ENCODE peak calls at places on chromosomes 4 and X, in five cellular contexts. J is ACHN, B is psoas muscle, C is hippocampal formation, O is kidney epithelial cell. P is an unnamed sample.

GRCh38 chrX:107628662-107629532 is 587 bp downstream of the PRPS1 start:
- DNase-seq in B (peak; percentile 60), O (no peak), C (peak; percentile 41), J (peak; percentile 47), P (peak; percentile 19)

GRCh38 chr4:74378573-74378972 is 13.6 kb downstream of the EREG start:
- DNase-seq in B (no peak), C (no peak), J (no peak), O (no peak), P (no peak)

GRCh38 chr4:180394730-180395129 is 1848.5 kb upstream of the TENM3 start:
- DNase-seq in J (no peak), O (no peak), B (no peak), C (no peak), P (no peak)

GRCh38 chrX:155888139-155888538 is 7.0 kb downstream of the VAMP7 start:
- DNase-seq in C (no peak), B (no peak), O (peak; percentile 65), J (peak; percentile 81), P (no peak)

GRCh38 chr4:153577053-153577452 is 107.0 kb upstream of the TLR2 start:
- DNase-seq in J (no peak), B (no peak), O (no peak), C (no peak), P (no peak)

GRCh38 chr4:168587326-168588125 is 90.7 kb downstream of the PALLD start:
- DNase-seq in B (peak; percentile 63), O (peak; percentile 62), C (no peak), J (peak; percentile 61), P (peak; percentile 31)

GRCh38 chr4:173529505-173530325 is at the start of gene HAND2:
- DNase-seq in O (no peak), C (no peak), B (peak; percentile 48), J (no peak), P (peak; percentile 91)

GRCh38 chr4:95170176-95170575 is 378.6 kb downstream of the UNC5C start:
- DNase-seq in B (no peak), J (no peak), C (peak; percentile 62), O (no peak), P (no peak)

GRCh38 chr4:86595426-86595805 is 1.3 kb downstream of the PTPN13 start:
- DNase-seq in C (peak; percentile 81), J (peak; percentile 33), O (no peak), B (no peak), P (no peak)

GRCh38 chrX:138877746-138878145 is 166.2 kb upstream of the FGF13 start:
- DNase-seq in B (no peak), J (no peak), O (no peak), C (no peak), P (no peak)

GRCh38 chr4:183081116-183081469 is 18.0 kb upstream of the WWC2 start:
- DNase-seq in O (no peak), J (no peak), C (no peak), B (no peak), P (no peak)

GRCh38 chr4:106767991-106768390 is 268.1 kb downstream of the DKK2 start:
- DNase-seq in C (no peak), B (no peak), O (no peak), J (no peak), P (no peak)

GRCh38 chrX:18252644-18253359 is 32.1 kb upstream of the BEND2 start:
- DNase-seq in J (no peak), O (no peak), C (no peak), B (no peak), P (no peak)

GRCh38 chr4:145719752-145720624 is 40.0 kb downstream of the C4orf51 start:
- DNase-seq in B (no peak), O (no peak), J (no peak), C (no peak), P (no peak)

GRCh38 chr4:98657531-98658286 is 702 bp downstream of the TSPAN5 start:
- DNase-seq in C (peak; percentile 59), O (no peak), J (peak; percentile 78), B (peak; percentile 32), P (peak; percentile 33)

GRCh38 chr4:98566491-98567008 is 91.9 kb downstream of the TSPAN5 start:
- DNase-seq in O (no peak), B (no peak), C (peak; percentile 84), J (no peak), P (no peak)

GRCh38 chr4:162061214-162061613 is 102.6 kb downstream of the FSTL5 start:
- DNase-seq in B (no peak), C (no peak), J (peak; percentile 25), O (peak; percentile 14), P (no peak)

GRCh38 chrX:120741452-120741851 is 111.6 kb upstream of the C1GALT1C1 start:
- DNase-seq in B (no peak), O (no peak), J (no peak), C (no peak), P (no peak)

GRCh38 chr4:7089211-7089964 is 21.5 kb upstream of the GRPEL1 start:
- DNase-seq in J (no peak), C (peak; percentile 37), O (no peak), B (no peak), P (no peak)

GRCh38 chrX:11792461-11793421 is 34.7 kb downstream of the MSL3 start:
- DNase-seq in B (no peak), J (no peak), O (no peak), C (no peak), P (no peak)

GRCh38 chr4:41545238-41545637 is 7.3 kb downstream of the LIMCH1 start:
- DNase-seq in B (no peak), C (no peak), J (no peak), O (no peak), P (no peak)

GRCh38 chrX:53022381-53022780 is 26.2 kb upstream of the GPR173 start:
- DNase-seq in O (no peak), C (no peak), J (no peak), B (no peak), P (no peak)

GRCh38 chr4:7828926-7829325 is 110.7 kb downstream of the AFAP1 start:
- DNase-seq in J (no peak), C (no peak), O (no peak), B (no peak), P (no peak)

GRCh38 chrX:113019958-113020357 is 179.3 kb upstream of the AMOT start:
- DNase-seq in O (no peak), B (no peak), C (no peak), J (no peak), P (no peak)

GRCh38 chrX:152637649-152638442 is at the start of gene GABRQ:
- DNase-seq in O (no peak), J (no peak), C (peak; percentile 1), B (no peak), P (no peak)

GRCh38 chr4:151865327-151865726 is 104.5 kb upstream of the GATB start:
- DNase-seq in J (no peak), C (peak; percentile 64), O (no peak), B (peak; percentile 69), P (peak; percentile 60)

P was measured in left cardiac atrium.